ENCODE peak calls at places on chromosomes 2 and 18, in ten cellular contexts. S is activated CD4-positive, CD25-positive, alpha-beta regulatory T cell; K is heart left ventricle; G is AML-193; P is A549; M is tibial artery; C is nucleus accumbens; D is natural killer cell treated with Interleukin-12 subunit alpha and Interleukin-12 subunit beta and Interleukin-15 and Interleukin-18, amount 100 ng/mL, for 72 hours; U is GM13976; I is RPMI8226. Z is an unnamed sample.

GRCh38 chr18:34871435-34871834 is 161.3 kb downstream of the DTNA start:
- DNase-seq in S (no peak), K (no peak), G (no peak), P (no peak), M (no peak), C (no peak), D (no peak), U (no peak), I (no peak), Z (no peak)

GRCh38 chr2:20988906-20989305 is 55.0 kb downstream of the APOB start:
- DNase-seq in S (no peak), K (no peak), G (no peak), P (no peak), M (no peak), C (no peak), D (no peak), U (no peak), I (no peak), Z (no peak)

GRCh38 chr2:43005211-43005974 is 213.0 kb upstream of the HAAO start:
- DNase-seq in S (no peak), K (no peak), G (no peak), P (no peak), M (no peak), C (peak), D (no peak), U (no peak), I (no peak), Z (no peak)

GRCh38 chr2:88055049-88055435 is 541 bp downstream of the KRCC1 start:
- DNase-seq in S (no peak), K (no peak), G (peak), P (peak), M (no peak), C (no peak), D (no peak), U (peak), I (no peak), Z (no peak)

GRCh38 chr2:178917555-178917954 is 110.3 kb upstream of the TTN start:
- DNase-seq in S (no peak), K (no peak), G (no peak), P (no peak), M (no peak), C (no peak), D (no peak), U (no peak), I (no peak), Z (no peak)

GRCh38 chr18:907880-908512 is 3.3 kb downstream of the ADCYAP1 start:
- DNase-seq in S (no peak), K (no peak), G (no peak), P (no peak), M (no peak), C (no peak), D (no peak), U (peak), I (no peak), Z (no peak)

GRCh38 chr2:164009801-164010337 is 274.1 kb upstream of the FIGN start:
- DNase-seq in S (no peak), K (no peak), G (no peak), P (no peak), M (no peak), C (no peak), D (no peak), U (no peak), I (no peak), Z (no peak)

GRCh38 chr18:73715228-73715670 is 432.4 kb downstream of the FBXO15 start:
- DNase-seq in S (no peak), K (no peak), G (no peak), P (peak), M (no peak), C (no peak), D (no peak), U (no peak), I (no peak), Z (no peak)

GRCh38 chr2:120231564-120231973 is 8.4 kb upstream of the TMEM185B start:
- DNase-seq in S (no peak), K (no peak), G (no peak), P (no peak), M (no peak), C (no peak), D (no peak), U (no peak), I (no peak), Z (no peak)

GRCh38 chr2:1564506-1564905 is 151.2 kb downstream of the TPO start:
- DNase-seq in S (peak), K (peak), G (no peak), P (no peak), M (no peak), C (no peak), D (no peak), U (no peak), I (no peak), Z (no peak)

GRCh38 chr2:149329068-149329467 is 1.3 kb upstream of the LYPD6 start:
- DNase-seq in S (no peak), K (no peak), G (no peak), P (no peak), M (no peak), C (no peak), D (no peak), U (no peak), I (no peak), Z (no peak)

GRCh38 chr2:131154071-131154531 is 49.0 kb downstream of the PLEKHB2 start:
- DNase-seq in S (peak), K (no peak), G (peak), P (peak), M (no peak), C (peak), D (peak), U (peak), I (peak), Z (peak)

GRCh38 chr18:52237551-52237950 is 102.4 kb upstream of the DCC start:
- DNase-seq in S (no peak), K (no peak), G (no peak), P (no peak), M (no peak), C (no peak), D (no peak), U (no peak), I (no peak), Z (no peak)

GRCh38 chr2:237734905-237735623 is 63.5 kb upstream of the RBM44 start:
- DNase-seq in S (no peak), K (no peak), G (no peak), P (no peak), M (no peak), C (no peak), D (no peak), U (no peak), I (no peak), Z (no peak)

GRCh38 chr18:41324934-41325333 is 630.1 kb upstream of the PIK3C3 start:
- DNase-seq in S (no peak), K (no peak), G (no peak), P (no peak), M (no peak), C (no peak), D (no peak), U (no peak), I (no peak), Z (no peak)

GRCh38 chr18:59873616-59874015 is 26.2 kb upstream of the PMAIP1 start:
- DNase-seq in S (no peak), K (no peak), G (no peak), P (no peak), M (no peak), C (no peak), D (no peak), U (no peak), I (no peak), Z (no peak)

Z was measured in central memory CD8-positive, alpha-beta T cell.